ENCODE peak calls at places on chromosomes 1 and 21, in five cellular contexts. One of them, this sample, is unnamed.

GRCh38 chr1:115283249-115283648 is 54.8 kb downstream of the NGF start:
- DNase-seq in H1: no peak
- DNase-seq in NT2/D1: no peak
- DNase-seq in GM12878: no peak
- DNase-seq in HepG2: no peak
- DNase-seq in this sample: no peak

GRCh38 chr1:51558375-51558924 is 39.4 kb upstream of the EPS15 start:
- DNase-seq in H1: no peak
- DNase-seq in GM12878: no peak
- DNase-seq in NT2/D1: no peak
- DNase-seq in HepG2: no peak
- DNase-seq in this sample: no peak

GRCh38 chr1:67201891-67202290 is 35.6 kb downstream of the IL23R start:
- DNase-seq in NT2/D1: no peak
- DNase-seq in GM12878: no peak
- DNase-seq in HepG2: no peak
- DNase-seq in H1: no peak
- DNase-seq in this sample: no peak

GRCh38 chr1:58779837-58780585 is 3.8 kb downstream of the JUN start:
- DNase-seq in HepG2: peak
- DNase-seq in NT2/D1: no peak
- DNase-seq in GM12878: no peak
- DNase-seq in H1: no peak
- DNase-seq in this sample: peak

GRCh38 chr21:45809421-45809820 is 165.9 kb downstream of the PCBP3 start:
- DNase-seq in GM12878: no peak
- DNase-seq in NT2/D1: no peak
- DNase-seq in HepG2: no peak
- DNase-seq in H1: no peak
- DNase-seq in this sample: no peak

GRCh38 chr1:165073402-165074007 is 283.0 kb downstream of the LMX1A start:
- DNase-seq in GM12878: no peak
- DNase-seq in H1: no peak
- DNase-seq in HepG2: peak
- DNase-seq in NT2/D1: peak
- DNase-seq in this sample: peak

GRCh38 chr1:178047403-178048093 is 46.4 kb upstream of the RASAL2 start:
- DNase-seq in NT2/D1: no peak
- DNase-seq in H1: no peak
- DNase-seq in HepG2: no peak
- DNase-seq in GM12878: no peak
- DNase-seq in this sample: no peak

GRCh38 chr1:150003826-150004225 is 6.7 kb downstream of the OTUD7B start:
- DNase-seq in NT2/D1: no peak
- DNase-seq in GM12878: no peak
- DNase-seq in H1: no peak
- DNase-seq in HepG2: no peak
- DNase-seq in this sample: no peak

GRCh38 chr1:41312991-41313645 is 48.1 kb upstream of the FOXO6 start:
- DNase-seq in NT2/D1: no peak
- DNase-seq in H1: no peak
- DNase-seq in HepG2: no peak
- DNase-seq in GM12878: no peak
- DNase-seq in this sample: no peak

GRCh38 chr1:204493882-204494280 is 724 bp downstream of the PIK3C2B start:
- DNase-seq in GM12878: no peak
- DNase-seq in NT2/D1: peak
- DNase-seq in HepG2: peak
- DNase-seq in H1: no peak
- DNase-seq in this sample: peak

GRCh38 chr1:2283371-2283990 is 55.4 kb downstream of the SKI start:
- DNase-seq in GM12878: no peak
- DNase-seq in HepG2: no peak
- DNase-seq in H1: no peak
- DNase-seq in NT2/D1: no peak
- DNase-seq in this sample: no peak

GRCh38 chr1:220908757-220909156 is 29.5 kb downstream of the HLX start:
- DNase-seq in NT2/D1: no peak
- DNase-seq in H1: no peak
- DNase-seq in HepG2: no peak
- DNase-seq in GM12878: no peak
- DNase-seq in this sample: no peak

GRCh38 chr21:43819511-43820405 is 30.4 kb downstream of the RRP1 start:
- DNase-seq in H1: no peak
- DNase-seq in HepG2: no peak
- DNase-seq in NT2/D1: no peak
- DNase-seq in GM12878: no peak
- DNase-seq in this sample: no peak

GRCh38 chr1:56872597-56872996 is 18.0 kb downstream of the C8A start:
- DNase-seq in H1: no peak
- DNase-seq in NT2/D1: no peak
- DNase-seq in HepG2: no peak
- DNase-seq in GM12878: no peak
- DNase-seq in this sample: no peak

GRCh38 chr1:156809711-156810366 is 6.8 kb downstream of the SH2D2A start:
- DNase-seq in GM12878: no peak
- DNase-seq in NT2/D1: no peak
- DNase-seq in H1: no peak
- DNase-seq in HepG2: no peak
- DNase-seq in this sample: no peak

GRCh38 chr1:214002060-214002459 is 14.3 kb downstream of the PROX1 start:
- DNase-seq in NT2/D1: no peak
- DNase-seq in HepG2: no peak
- DNase-seq in GM12878: no peak
- DNase-seq in H1: no peak
- DNase-seq in this sample: no peak

GRCh38 chr21:25878334-25878733 is 143.6 kb downstream of the GABPA start:
- DNase-seq in HepG2: no peak
- DNase-seq in H1: no peak
- DNase-seq in GM12878: no peak
- DNase-seq in NT2/D1: no peak
- DNase-seq in this sample: no peak

GRCh38 chr1:245133995-245134715 is 20.6 kb upstream of the KIF26B start:
- DNase-seq in NT2/D1: no peak
- DNase-seq in H1: no peak
- DNase-seq in HepG2: no peak
- DNase-seq in GM12878: no peak
- DNase-seq in this sample: no peak

GRCh38 chr1:159429074-159429861 is 2.7 kb upstream of the OR10J4 start:
- DNase-seq in GM12878: no peak
- DNase-seq in HepG2: no peak
- DNase-seq in NT2/D1: no peak
- DNase-seq in H1: no peak
- DNase-seq in this sample: no peak

GRCh38 chr21:38342734-38343133 is 85.9 kb downstream of the KCNJ15 start:
- DNase-seq in HepG2: no peak
- DNase-seq in NT2/D1: no peak
- DNase-seq in H1: no peak
- DNase-seq in GM12878: no peak
- DNase-seq in this sample: no peak

GRCh38 chr1:21313146-21313885 is 23.1 kb upstream of the ECE1 start:
- DNase-seq in H1: no peak
- DNase-seq in HepG2: no peak
- DNase-seq in NT2/D1: no peak
- DNase-seq in GM12878: no peak
- DNase-seq in this sample: no peak

GRCh38 chr1:45097944-45098343 is 85.9 kb downstream of the UROD start:
- DNase-seq in HepG2: peak
- DNase-seq in GM12878: no peak
- DNase-seq in NT2/D1: no peak
- DNase-seq in H1: no peak
- DNase-seq in this sample: no peak

DNA sequence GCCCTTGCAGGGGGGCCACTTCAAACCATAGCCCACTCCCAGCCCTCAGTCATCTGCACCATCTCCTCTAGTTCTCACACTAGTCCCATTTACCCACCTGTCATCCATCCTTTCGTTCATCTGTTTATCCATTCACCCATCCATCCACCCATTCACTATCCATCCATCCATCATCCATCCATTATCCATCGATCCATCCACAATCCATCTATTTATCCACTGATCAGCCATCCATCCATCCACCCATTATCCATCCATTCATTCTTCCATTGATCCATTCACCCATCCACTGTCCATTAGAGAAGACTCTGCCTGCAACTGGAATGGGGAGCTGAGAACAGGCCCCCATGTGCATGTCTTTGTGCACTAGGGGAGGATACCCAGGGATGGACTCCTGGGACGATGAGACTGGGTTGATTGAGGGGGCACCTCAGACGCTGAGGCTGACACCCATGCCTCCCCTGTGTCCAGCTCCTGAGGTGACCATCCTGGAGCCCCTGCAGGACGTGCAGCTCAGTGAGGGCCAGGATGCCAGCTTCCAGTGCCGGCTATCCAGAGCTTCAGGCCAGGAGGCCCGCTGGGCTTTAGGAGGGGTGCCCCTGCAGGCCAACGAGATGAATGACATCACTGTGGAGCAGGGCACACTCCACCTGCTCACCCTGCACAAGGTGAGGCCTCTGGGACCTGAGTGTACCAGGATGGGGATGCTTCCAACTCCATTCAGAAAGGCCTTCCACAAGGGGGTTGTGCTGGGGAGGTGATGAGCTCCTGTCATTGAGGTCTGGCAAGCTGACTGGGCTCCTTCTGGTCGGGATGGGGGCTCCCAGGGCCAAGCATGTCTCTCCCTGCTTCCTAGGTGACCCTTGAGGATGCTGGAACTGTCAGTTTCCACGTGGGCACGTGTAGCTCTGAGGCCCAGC is 97.7 kb downstream of the TRIM11 start:
- DNase-seq in H1: no peak
- DNase-seq in NT2/D1: no peak
- DNase-seq in GM12878: no peak
- DNase-seq in HepG2: peak
- DNase-seq in this sample: peak
- TF ChIP-seq SUZ12 in H1: no peak
- TF ChIP-seq SUZ12 in NT2/D1: no peak
- TF ChIP-seq SUZ12 in GM12878: no peak
- TF ChIP-seq SUZ12 in HepG2: no peak
- TF ChIP-seq SUZ12 in this sample: no peak

GRCh38 chr1:97451944-97452343 is 468.9 kb downstream of the DPYD start:
- DNase-seq in GM12878: no peak
- DNase-seq in NT2/D1: no peak
- DNase-seq in HepG2: no peak
- DNase-seq in H1: no peak
- DNase-seq in this sample: no peak

GRCh38 chr1:97451422-97451821 is 469.4 kb downstream of the DPYD start:
- DNase-seq in GM12878: no peak
- DNase-seq in H1: no peak
- DNase-seq in NT2/D1: no peak
- DNase-seq in HepG2: no peak
- DNase-seq in this sample: no peak
- TF ChIP-seq SUZ12 in GM12878: no peak
- TF ChIP-seq SUZ12 in H1: no peak
- TF ChIP-seq SUZ12 in NT2/D1: no peak
- TF ChIP-seq SUZ12 in HepG2: no peak
- TF ChIP-seq SUZ12 in this sample: no peak

DNA sequence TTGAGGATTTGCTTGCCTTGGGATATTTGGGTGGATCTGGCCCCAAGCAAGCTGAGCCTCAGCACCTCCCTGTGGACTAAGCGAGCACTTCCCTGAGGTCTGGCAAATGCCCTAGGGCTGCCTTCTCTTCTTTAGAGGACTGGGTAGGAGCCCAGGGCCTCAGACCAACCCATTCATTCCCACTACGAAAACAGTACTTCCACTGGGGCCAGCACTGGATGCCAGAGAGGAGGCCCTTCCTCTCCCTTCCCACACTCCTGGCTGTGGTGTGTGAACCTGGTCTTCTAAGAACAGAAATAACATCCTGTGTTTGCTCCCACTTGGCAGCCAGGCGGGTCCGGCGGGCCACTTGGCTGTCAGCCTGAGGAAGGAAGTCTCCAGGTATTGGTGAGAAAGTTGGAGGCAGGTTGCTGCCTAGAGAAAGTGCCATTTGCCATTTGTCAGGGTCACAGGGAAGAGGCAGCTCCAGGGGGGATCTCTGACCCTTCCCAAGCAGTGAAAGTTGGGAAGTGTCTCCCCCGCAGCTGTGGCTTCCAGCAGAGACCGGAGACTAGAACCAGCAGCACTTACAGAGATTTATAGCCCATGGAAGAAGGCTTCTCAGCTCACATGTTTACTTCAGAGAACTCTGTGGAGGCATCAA is 323.5 kb downstream of the SIPA1L2 start:
- DNase-seq in NT2/D1: peak
- DNase-seq in HepG2: no peak
- DNase-seq in H1: peak
- DNase-seq in GM12878: no peak
- DNase-seq in this sample: peak
- TF ChIP-seq SUZ12 in NT2/D1: no peak
- TF ChIP-seq SUZ12 in HepG2: no peak
- TF ChIP-seq SUZ12 in H1: no peak
- TF ChIP-seq SUZ12 in GM12878: no peak
- TF ChIP-seq SUZ12 in this sample: no peak

DNA sequence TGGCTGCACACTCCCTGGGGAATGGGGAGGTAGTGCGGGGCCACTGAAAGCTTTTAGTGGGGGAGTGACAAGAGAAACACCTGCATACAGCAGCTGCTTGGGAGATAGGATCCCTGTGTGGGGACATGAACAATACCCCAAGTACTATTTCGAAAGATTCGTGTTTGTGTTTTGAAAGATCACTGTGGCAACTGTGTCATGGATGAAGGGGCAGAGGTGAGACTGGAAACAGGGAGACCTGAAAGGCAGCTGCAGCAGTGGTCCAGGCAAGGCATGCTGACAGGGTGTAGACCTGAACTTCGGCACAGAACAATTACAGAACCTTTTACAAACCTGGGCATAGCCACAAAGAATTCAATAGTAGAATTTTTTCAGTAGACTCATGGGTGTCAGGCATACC is 32.9 kb downstream of the TENT5C start:
- DNase-seq in NT2/D1: no peak
- DNase-seq in HepG2: no peak
- DNase-seq in H1: no peak
- DNase-seq in GM12878: no peak
- DNase-seq in this sample: no peak
- TF ChIP-seq SUZ12 in NT2/D1: no peak
- TF ChIP-seq SUZ12 in HepG2: no peak
- TF ChIP-seq SUZ12 in H1: no peak
- TF ChIP-seq SUZ12 in GM12878: no peak
- TF ChIP-seq SUZ12 in this sample: no peak